ENCODE peak calls at places on chromosomes 1 and 21, in four cellular contexts. One of them, this sample, is unnamed.

GRCh38 chr1:30853350-30853749 is 55.2 kb downstream of the SDC3 start:
- DNase-seq in activated T-cell treated with anti-CD3 and anti-CD28 coated beads, Interleukin-2, amount 50 U/mL, for 4 hours: no peak
- DNase-seq in left kidney: peak; percentile 75
- DNase-seq in stimulated activated CD8-positive, alpha-beta memory T cell treated with anti-CD3 and anti-CD28 coated beads, Interleukin-4, amount 100 ng/mL, for 4 hours: no peak
- DNase-seq in this sample: no peak

GRCh38 chr1:38088366-38088765 is 41.8 kb upstream of the POU3F1 start:
- DNase-seq in activated T-cell treated with anti-CD3 and anti-CD28 coated beads, Interleukin-2, amount 50 U/mL, for 4 hours: no peak
- DNase-seq in left kidney: peak; percentile 49
- DNase-seq in stimulated activated CD8-positive, alpha-beta memory T cell treated with anti-CD3 and anti-CD28 coated beads, Interleukin-4, amount 100 ng/mL, for 4 hours: no peak
- DNase-seq in this sample: no peak

GRCh38 chr1:27536004-27536757 is 46.2 kb upstream of the WASF2 start:
- DNase-seq in activated T-cell treated with anti-CD3 and anti-CD28 coated beads, Interleukin-2, amount 50 U/mL, for 4 hours: no peak
- DNase-seq in left kidney: peak; percentile 54
- DNase-seq in stimulated activated CD8-positive, alpha-beta memory T cell treated with anti-CD3 and anti-CD28 coated beads, Interleukin-4, amount 100 ng/mL, for 4 hours: no peak
- DNase-seq in this sample: no peak

GRCh38 chr21:14259669-14260458 is 43.9 kb downstream of the RBM11 start:
- DNase-seq in activated T-cell treated with anti-CD3 and anti-CD28 coated beads, Interleukin-2, amount 50 U/mL, for 4 hours: no peak
- DNase-seq in left kidney: peak; percentile 83
- DNase-seq in stimulated activated CD8-positive, alpha-beta memory T cell treated with anti-CD3 and anti-CD28 coated beads, Interleukin-4, amount 100 ng/mL, for 4 hours: no peak
- DNase-seq in this sample: no peak

GRCh38 chr1:67213164-67213563 is 46.9 kb downstream of the IL23R start:
- DNase-seq in activated T-cell treated with anti-CD3 and anti-CD28 coated beads, Interleukin-2, amount 50 U/mL, for 4 hours: no peak
- DNase-seq in left kidney: peak; percentile 47
- DNase-seq in stimulated activated CD8-positive, alpha-beta memory T cell treated with anti-CD3 and anti-CD28 coated beads, Interleukin-4, amount 100 ng/mL, for 4 hours: no peak
- DNase-seq in this sample: no peak

GRCh38 chr1:115215703-115216521 is 122.1 kb downstream of the NGF start:
- DNase-seq in activated T-cell treated with anti-CD3 and anti-CD28 coated beads, Interleukin-2, amount 50 U/mL, for 4 hours: no peak
- DNase-seq in left kidney: no peak
- DNase-seq in stimulated activated CD8-positive, alpha-beta memory T cell treated with anti-CD3 and anti-CD28 coated beads, Interleukin-4, amount 100 ng/mL, for 4 hours: no peak
- DNase-seq in this sample: no peak

GRCh38 chr21:34528131-34528561 is 16.1 kb upstream of the KCNE1 start:
- DNase-seq in activated T-cell treated with anti-CD3 and anti-CD28 coated beads, Interleukin-2, amount 50 U/mL, for 4 hours: no peak
- DNase-seq in left kidney: no peak
- DNase-seq in stimulated activated CD8-positive, alpha-beta memory T cell treated with anti-CD3 and anti-CD28 coated beads, Interleukin-4, amount 100 ng/mL, for 4 hours: no peak
- DNase-seq in this sample: no peak

GRCh38 chr1:16498573-16499359 is 15.3 kb downstream of the RNU1-1 start:
- DNase-seq in activated T-cell treated with anti-CD3 and anti-CD28 coated beads, Interleukin-2, amount 50 U/mL, for 4 hours: peak; percentile 78
- DNase-seq in left kidney: peak; percentile 98
- DNase-seq in stimulated activated CD8-positive, alpha-beta memory T cell treated with anti-CD3 and anti-CD28 coated beads, Interleukin-4, amount 100 ng/mL, for 4 hours: peak; percentile 51
- DNase-seq in this sample: no peak

GRCh38 chr1:192904438-192904895 is 95.6 kb downstream of the RGS2 start:
- DNase-seq in activated T-cell treated with anti-CD3 and anti-CD28 coated beads, Interleukin-2, amount 50 U/mL, for 4 hours: no peak
- DNase-seq in left kidney: no peak
- DNase-seq in stimulated activated CD8-positive, alpha-beta memory T cell treated with anti-CD3 and anti-CD28 coated beads, Interleukin-4, amount 100 ng/mL, for 4 hours: no peak
- DNase-seq in this sample: no peak

GRCh38 chr21:15761508-15762100 is 31.8 kb downstream of the USP25 start:
- DNase-seq in activated T-cell treated with anti-CD3 and anti-CD28 coated beads, Interleukin-2, amount 50 U/mL, for 4 hours: no peak
- DNase-seq in left kidney: no peak
- DNase-seq in stimulated activated CD8-positive, alpha-beta memory T cell treated with anti-CD3 and anti-CD28 coated beads, Interleukin-4, amount 100 ng/mL, for 4 hours: no peak
- DNase-seq in this sample: no peak

This sample was measured in esophagus squamous epithelium.